ENCODE peak calls at places on chromosomes 1 and 21, in seven cellular contexts. H, X, G, V, U, C and F are unnamed samples.

GRCh38 chr1:67710417-67710816 is 25.4 kb downstream of the GADD45A start:
- DNase-seq in G (no peak), V (no peak), H (no peak), U (no peak), X (no peak), C (no peak), F (peak; percentile 71)

GRCh38 chr1:101241485-101242225 is 4.8 kb downstream of the S1PR1 start:
- DNase-seq in C (no peak), G (no peak), X (no peak), H (no peak), U (no peak), V (no peak), F (no peak)

GRCh38 chr1:25619101-25619890 is 2.7 kb downstream of the MAN1C1 start:
- DNase-seq in H (no peak), G (no peak), V (peak; percentile 28), X (no peak), U (peak; percentile 34), C (peak; percentile 35), F (peak; percentile 63)

GRCh38 chr21:32693581-32693980 is 34.2 kb downstream of the SYNJ1 start:
- DNase-seq in U (no peak), G (no peak), H (no peak), X (no peak), C (no peak), V (no peak), F (no peak)

GRCh38 chr21:36695671-36696389 is 3.1 kb upstream of the SIM2 start:
- DNase-seq in V (no peak), C (no peak), X (no peak), G (no peak), U (no peak), H (no peak), F (no peak)

GRCh38 chr1:150720703-150721102 is at the start of gene HORMAD1:
- DNase-seq in G (no peak), H (no peak), X (no peak), U (no peak), V (no peak), C (no peak), F (peak; percentile 64)

GRCh38 chr1:200959341-200959985 is 64.1 kb downstream of the KIF21B start:
- DNase-seq in X (no peak), G (no peak), U (no peak), H (no peak), V (no peak), C (no peak), F (no peak)

GRCh38 chr1:109569323-109569722 is 20.9 kb downstream of the GNAI3 start:
- DNase-seq in V (no peak), C (no peak), H (no peak), G (no peak), U (no peak), X (no peak), F (no peak)

GRCh38 chr1:6866825-6867224 is 81.6 kb downstream of the CAMTA1 start:
- DNase-seq in G (no peak), X (no peak), H (no peak), U (no peak), C (no peak), V (no peak), F (no peak)

GRCh38 chr21:26850116-26850643 is 5.0 kb upstream of the ADAMTS1 start:
- DNase-seq in V (no peak), X (no peak), U (no peak), H (no peak), G (peak; percentile 2), C (no peak), F (no peak)

GRCh38 chr1:181347495-181348390 is 135.6 kb upstream of the CACNA1E start:
- DNase-seq in X (no peak), V (no peak), H (peak; percentile 77), G (no peak), U (no peak), C (no peak), F (peak; percentile 21)

GRCh38 chr1:156749429-156750118 is 1.9 kb downstream of the HDGF start:
- DNase-seq in H (no peak), U (peak; percentile 59), X (peak; percentile 79), V (peak; percentile 32), G (no peak), C (no peak), F (no peak)

GRCh38 chr1:59900640-59901039 is 25.9 kb downstream of the CYP2J2 start:
- DNase-seq in H (no peak), X (no peak), C (no peak), U (no peak), G (no peak), V (no peak), F (no peak)

GRCh38 chr1:6500446-6501406 is 9.3 kb upstream of the PLEKHG5 start:
- DNase-seq in C (no peak), V (no peak), X (no peak), U (no peak), H (no peak), G (no peak), F (peak; percentile 43)

GRCh38 chr1:15500184-15500958 is 23.6 kb downstream of the CASP9 start:
- DNase-seq in C (no peak), X (no peak), U (no peak), V (no peak), G (no peak), H (no peak), F (no peak)

GRCh38 chr21:41458559-41458958 is 32.5 kb downstream of the MX1 start:
- DNase-seq in U (no peak), V (no peak), X (no peak), C (no peak), G (no peak), H (no peak), F (no peak)

GRCh38 chr21:43018519-43018918 is 44.2 kb downstream of the PKNOX1 start:
- DNase-seq in X (no peak), U (no peak), H (no peak), V (no peak), C (no peak), G (no peak), F (no peak)

GRCh38 chr1:66282343-66282852 is 251.6 kb upstream of the SGIP1 start:
- DNase-seq in G (peak; percentile 68), V (no peak), U (no peak), C (no peak), H (no peak), X (peak; percentile 47), F (no peak)

GRCh38 chr1:69163779-69164178 is 403.9 kb upstream of the LRRC7 start:
- DNase-seq in C (no peak), H (no peak), U (no peak), V (no peak), X (no peak), G (no peak), F (no peak)

GRCh38 chr1:163875214-163875926 is 553.6 kb downstream of the NUF2 start:
- DNase-seq in V (peak; percentile 19), U (no peak), X (peak; percentile 18), C (peak; percentile 24), H (no peak), G (no peak), F (no peak)

GRCh38 chr1:199700551-199700950 is 327.0 kb upstream of the NR5A2 start:
- DNase-seq in G (no peak), X (no peak), U (no peak), V (no peak), C (no peak), H (no peak), F (no peak)

GRCh38 chr1:214537219-214537618 is 14.2 kb downstream of the PTPN14 start:
- DNase-seq in U (no peak), G (no peak), X (no peak), H (no peak), V (no peak), C (no peak), F (no peak)

GRCh38 chr1:55833452-55834160 is 618.4 kb upstream of the USP24 start:
- DNase-seq in V (no peak), X (no peak), H (no peak), U (no peak), C (no peak), G (no peak), F (no peak)

GRCh38 chr1:54256756-54257155 is 56.8 kb downstream of the MRPL37 start:
- DNase-seq in C (no peak), G (no peak), V (no peak), U (no peak), X (peak; percentile 24), H (no peak), F (no peak)

DNA sequence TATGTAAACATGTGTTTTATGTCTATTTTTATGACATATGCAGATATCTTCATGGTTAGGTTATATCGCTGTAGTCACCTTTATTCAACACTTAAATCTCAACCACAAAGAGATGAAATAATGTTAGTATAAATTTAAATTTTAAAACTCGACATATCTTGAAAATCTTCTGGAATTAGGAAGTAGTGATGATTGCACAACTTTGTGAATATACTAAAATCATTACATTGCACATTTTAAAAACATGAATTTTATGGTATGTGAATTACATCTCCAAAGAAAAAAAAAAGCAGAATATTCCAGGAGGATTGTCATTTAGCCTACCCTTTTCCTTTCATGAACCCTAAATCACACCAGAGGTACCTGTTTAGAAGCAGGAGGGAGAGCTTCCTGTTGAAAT is 39.4 kb upstream of the CACYBP start:
- DNase-seq in U (no peak), C (no peak), V (no peak), G (no peak), H (no peak), X (no peak), F (no peak)
- TF ChIP-seq POLR2A in U (no peak), C (no peak), V (no peak), G (no peak), H (no peak), X (no peak), F (no peak)

DNA sequence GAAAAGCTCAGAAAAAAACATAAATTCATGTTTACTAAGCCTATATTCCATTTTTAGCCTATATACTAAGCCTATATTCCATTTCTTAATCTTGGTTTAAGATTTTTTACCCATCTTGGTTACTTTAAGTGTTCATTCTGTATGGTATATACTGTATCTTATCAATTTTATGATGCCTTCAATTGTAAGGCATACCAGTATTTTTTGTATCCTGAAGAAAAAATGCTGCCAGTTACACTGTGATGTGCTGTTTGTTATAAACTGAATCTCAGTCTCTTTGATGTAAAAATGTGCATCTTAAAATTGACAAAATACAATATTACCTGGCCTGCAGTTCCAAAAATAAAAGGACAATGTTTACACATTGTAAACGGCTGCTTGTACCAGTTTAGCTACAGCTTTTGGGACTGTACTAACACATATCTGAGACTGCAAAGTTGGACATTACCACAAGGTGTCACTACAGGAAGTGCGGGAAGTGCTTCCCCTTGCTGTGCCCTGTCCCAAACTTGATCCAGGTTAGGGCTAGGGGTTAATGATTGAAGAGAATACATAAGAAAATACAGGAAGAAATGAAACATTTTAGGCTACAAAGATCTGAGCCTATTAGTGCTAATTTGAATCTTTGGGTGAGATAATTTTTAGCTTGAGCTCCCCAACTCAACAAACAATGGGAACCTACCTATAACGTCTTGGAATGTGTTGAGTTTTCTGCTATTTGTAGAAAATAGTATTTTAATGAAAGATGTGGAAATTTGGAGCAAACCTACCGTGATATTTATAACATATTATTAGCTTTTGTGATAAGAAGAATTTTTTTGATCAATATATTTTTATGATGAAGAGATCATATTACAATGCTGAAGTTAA is 108.9 kb downstream of the LBR start:
- DNase-seq in C (no peak), V (peak; percentile 62), U (no peak), X (peak; percentile 13), G (peak; percentile 36), H (no peak), F (peak; percentile 28)
- TF ChIP-seq CTCF in C (peak; percentile 49), V (peak; percentile 80), U (peak; percentile 83), X (peak; percentile 59), G (peak; percentile 85), H (peak; percentile 31), F (peak; percentile 35)

GRCh38 chr1:223340637-223341036 is 23.3 kb downstream of the SUSD4 start:
- DNase-seq in H (no peak), V (no peak), X (no peak), U (no peak), C (no peak), G (no peak), F (no peak)
- H3K4me1 ChIP-seq in H (peaks cover 7% of the 10 kb centered on the region), V (peaks cover 50% of the 10 kb centered on the region), X (no peaks in the 10 kb centered on the region), U (no peaks in the 10 kb centered on the region), C (peaks cover 8% of the 10 kb centered on the region), G (no peaks in the 10 kb centered on the region), F (peaks cover 59% of the 10 kb centered on the region)

GRCh38 chr1:196114193-196114592 is 494.0 kb downstream of the KCNT2 start:
- DNase-seq in V (no peak), G (no peak), C (no peak), H (no peak), X (no peak), U (no peak), F (no peak)
- TF ChIP-seq POLR2A in V (no peak), G (no peak), C (no peak), H (no peak), X (no peak), U (no peak), F (no peak)